ENCODE peak calls at places on chromosome 4, in six cellular contexts. K, C, X, O, L and G are unnamed samples.
A peak's percentile ranks its signal among the peaks of the same experiment; 100 is the strongest.

GRCh38 chr4:111959202-111959601 is 186.1 kb upstream of the FAM241A start:
- DNase-seq in K (peak; percentile 51), C (no peak), X (no peak), O (peak; percentile 29), L (peak; percentile 60), G (peak; percentile 61)

GRCh38 chr4:140012688-140013087 is 141.3 kb downstream of the MAML3 start:
- DNase-seq in K (peak; percentile 89), C (peak; percentile 15), X (peak; percentile 59), O (peak; percentile 87), L (peak; percentile 71), G (peak; percentile 86)

GRCh38 chr4:17962171-17962570 is 59.4 kb downstream of the LCORL start:
- DNase-seq in K (no peak), C (no peak), X (no peak), O (no peak), L (no peak), G (no peak)

GRCh38 chr4:179059396-179059795 is 1617.2 kb upstream of the AGA start:
- DNase-seq in K (no peak), C (no peak), X (no peak), O (no peak), L (no peak), G (no peak)

GRCh38 chr4:128379860-128380259 is 92.2 kb upstream of the PGRMC2 start:
- DNase-seq in K (peak; percentile 14), C (peak; percentile 49), X (no peak), O (no peak), L (no peak), G (peak; percentile 59)

GRCh38 chr4:125235971-125236370 is 78.8 kb upstream of the FAT4 start:
- DNase-seq in K (no peak), C (no peak), X (no peak), O (no peak), L (no peak), G (no peak)

GRCh38 chr4:123661080-123661737 is 264.6 kb downstream of the SPRY1 start:
- DNase-seq in K (no peak), C (peak; percentile 20), X (no peak), O (no peak), L (no peak), G (peak; percentile 39)

GRCh38 chr4:173527103-173527876 is 2.7 kb downstream of the HAND2 start:
- DNase-seq in K (no peak), C (no peak), X (no peak), O (no peak), L (no peak), G (no peak)

GRCh38 chr4:4590496-4590895 is 48.6 kb upstream of the STX18 start:
- DNase-seq in K (peak; percentile 1), C (no peak), X (no peak), O (no peak), L (no peak), G (no peak)

GRCh38 chr4:71775449-71775848 is 8.4 kb downstream of the GC start:
- DNase-seq in K (no peak), C (no peak), X (no peak), O (no peak), L (no peak), G (no peak)

GRCh38 chr4:128776794-128777216 is 32.7 kb upstream of the JADE1 start:
- DNase-seq in K (peak; percentile 96), C (no peak), X (no peak), O (peak; percentile 35), L (peak; percentile 59), G (peak; percentile 79)

GRCh38 chr4:131974730-131975129 is 1174.4 kb upstream of the PCDH10 start:
- DNase-seq in K (no peak), C (no peak), X (no peak), O (no peak), L (no peak), G (no peak)

GRCh38 chr4:102566426-102566825 is 65.3 kb downstream of the NFKB1 start:
- DNase-seq in K (no peak), C (no peak), X (no peak), O (no peak), L (no peak), G (no peak)

GRCh38 chr4:128068927-128069326 is 7.8 kb downstream of the LARP1B start:
- DNase-seq in K (peak; percentile 20), C (peak; percentile 35), X (no peak), O (no peak), L (peak; percentile 27), G (peak; percentile 27)

GRCh38 chr4:151117371-151117962 is 18.0 kb downstream of the RPS3A start:
- DNase-seq in K (peak; percentile 71), C (peak; percentile 58), X (peak; percentile 52), O (peak; percentile 64), L (peak; percentile 53), G (peak; percentile 68)

GRCh38 chr4:105991726-105992125 is 96.5 kb downstream of the NPNT start:
- DNase-seq in K (no peak), C (no peak), X (no peak), O (no peak), L (no peak), G (no peak)

GRCh38 chr4:8331567-8331955 is 62.0 kb downstream of the HTRA3 start:
- DNase-seq in K (no peak), C (no peak), X (no peak), O (no peak), L (no peak), G (peak; percentile 9)

GRCh38 chr4:8332038-8332857 is 62.7 kb downstream of the HTRA3 start:
- DNase-seq in K (no peak), C (no peak), X (no peak), O (no peak), L (no peak), G (no peak)

GRCh38 chr4:8329560-8329858 is 60.0 kb downstream of the HTRA3 start:
- DNase-seq in K (no peak), C (no peak), X (no peak), O (no peak), L (no peak), G (no peak)

GRCh38 chr4:8329859-8330761 is 60.6 kb downstream of the HTRA3 start:
- DNase-seq in K (no peak), C (no peak), X (no peak), O (no peak), L (no peak), G (no peak)

GRCh38 chr4:8330821-8331566 is 61.4 kb downstream of the HTRA3 start:
- DNase-seq in K (no peak), C (no peak), X (no peak), O (no peak), L (no peak), G (peak; percentile 49)
- TF ChIP-seq CTCF in K (no peak), C (no peak), X (no peak), O (no peak), L (no peak), G (no peak)

DNA sequence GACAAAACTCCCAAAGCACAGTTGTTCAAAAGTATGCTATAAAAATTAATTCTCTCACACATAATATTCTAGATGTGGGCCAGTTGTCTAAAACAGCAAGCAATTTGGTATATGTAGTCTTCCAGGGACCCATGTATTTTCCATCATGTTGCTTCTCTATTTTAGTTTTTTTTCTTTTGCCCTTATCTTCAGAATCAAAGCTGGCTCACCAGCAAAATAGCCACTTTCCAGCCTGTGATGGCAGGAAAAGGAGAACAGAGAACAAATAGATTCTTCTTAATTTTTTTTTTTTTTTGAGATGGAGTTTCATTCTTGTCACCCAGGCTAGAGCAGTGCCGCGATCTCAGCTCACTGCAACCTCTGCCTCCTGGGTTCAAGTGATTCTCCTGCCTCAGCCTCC is 680.8 kb upstream of the TENM3 start:
- DNase-seq in K (no peak), C (no peak), X (no peak), O (no peak), L (no peak), G (no peak)
- TF ChIP-seq CTCF in K (no peak), C (no peak), X (no peak), O (no peak), L (no peak), G (no peak)

GRCh38 chr4:121421594-121421993 is 40.8 kb upstream of the QRFPR start:
- DNase-seq in K (no peak), C (no peak), X (no peak), O (no peak), L (no peak), G (peak; percentile 59)
- TF ChIP-seq CTCF in K (peak; percentile 22), C (peak; percentile 15), X (no peak), O (peak; percentile 9), L (peak; percentile 59), G (peak; percentile 67)

GRCh38 chr4:156109943-156110925 is 156.6 kb upstream of the CTSO start:
- DNase-seq in K (no peak), C (no peak), X (no peak), O (no peak), L (peak; percentile 83), G (peak; percentile 81)
- TF ChIP-seq CTCF in K (peak; percentile 62), C (no peak), X (no peak), O (no peak), L (peak; percentile 48), G (peak; percentile 19)

GRCh38 chr4:39657465-39657864 is 18.8 kb upstream of the SMIM14 start:
- DNase-seq in K (no peak), C (no peak), X (no peak), O (no peak), L (peak; percentile 8), G (no peak)

GRCh38 chr4:39660045-39660444 is 21.4 kb upstream of the SMIM14 start:
- DNase-seq in K (no peak), C (no peak), X (no peak), O (no peak), L (peak; percentile 55), G (peak; percentile 54)

GRCh38 chr4:39660757-39661156 is 22.1 kb upstream of the SMIM14 start:
- DNase-seq in K (no peak), C (no peak), X (no peak), O (no peak), L (no peak), G (no peak)

GRCh38 chr4:39655866-39656265 is 17.2 kb upstream of the SMIM14 start:
- DNase-seq in K (no peak), C (no peak), X (no peak), O (no peak), L (peak; percentile 39), G (no peak)

GRCh38 chr4:39658756-39659155 is 20.1 kb upstream of the SMIM14 start:
- DNase-seq in K (no peak), C (no peak), X (no peak), O (no peak), L (no peak), G (no peak)
- TF ChIP-seq CTCF in K (peak; percentile 41), C (peak; percentile 16), X (no peak), O (peak; percentile 18), L (peak; percentile 25), G (peak; percentile 31)

GRCh38 chr4:104352211-104352610 is 142.5 kb downstream of the CXXC4 start:
- DNase-seq in K (no peak), C (no peak), X (no peak), O (no peak), L (peak; percentile 6), G (no peak)
- TF ChIP-seq CTCF in K (peak; percentile 15), C (no peak), X (no peak), O (no peak), L (peak; percentile 20), G (no peak)

DNA sequence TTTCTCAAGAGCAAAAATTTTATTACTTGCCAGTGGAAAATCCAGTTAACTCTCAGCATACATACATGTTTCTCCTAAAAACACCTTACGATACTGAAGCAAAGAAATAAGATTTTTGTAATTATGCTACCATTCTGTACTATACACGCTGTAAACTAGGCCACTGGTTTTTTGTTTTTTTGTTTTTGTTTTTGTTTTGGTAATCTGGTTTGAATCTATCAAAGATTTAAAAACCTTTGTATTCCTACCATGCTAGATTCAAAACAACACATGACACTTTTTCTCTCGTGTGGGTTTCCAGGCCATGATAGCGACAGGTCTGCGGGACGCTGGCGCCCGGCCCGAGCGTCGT is 778 bp downstream of the TMEM192 start:
- DNase-seq in K (no peak), C (no peak), X (no peak), O (no peak), L (no peak), G (no peak)
- TF ChIP-seq CTCF in K (no peak), C (no peak), X (no peak), O (no peak), L (no peak), G (no peak)